ENCODE peak calls at places on chromosomes 1 and 21, in seven cellular contexts. T is brain microvascular endothelial cell; G is NCI-H446 treated with DMSO at 0.1 percent for 48 hours; X is renal cortical epithelial cell; V is activated CD8-positive, alpha-beta memory T cell treated with anti-CD3 and anti-CD28 coated beads, Interleukin-2, amount 50 U/mL, for 48 hours; M is osteocyte; Z is HFFc6. U is an unnamed sample.

GRCh38 chr1:244431166-244431565 is 20.5 kb downstream of the ADSS2 start:
- DNase-seq in V (no peak), T (no peak), M (no peak), G (no peak), Z (no peak), X (no peak), U (no peak)

GRCh38 chr21:45935628-45936027 is 45.9 kb upstream of the COL6A1 start:
- DNase-seq in T (peak; percentile 49), V (no peak), M (no peak), Z (no peak), X (no peak), G (no peak), U (peak; percentile 27)

GRCh38 chr1:32967863-32968571 is 3.4 kb upstream of the RNF19B start:
- DNase-seq in Z (peak; percentile 57), G (no peak), T (peak; percentile 32), X (no peak), M (no peak), V (no peak), U (peak; percentile 44)

GRCh38 chr1:44433209-44433608 is 28.2 kb downstream of the RNF220 start:
- DNase-seq in G (no peak), X (no peak), Z (no peak), V (no peak), M (no peak), T (no peak), U (no peak)

GRCh38 chr1:157992031-157992568 is 1.3 kb upstream of the KIRREL1 start:
- DNase-seq in G (peak; percentile 61), M (peak; percentile 89), V (peak; percentile 68), Z (peak; percentile 62), X (peak; percentile 52), T (peak; percentile 63), U (peak; percentile 65)

GRCh38 chr1:1181129-1181937 is 7.7 kb downstream of the TTLL10 start:
- DNase-seq in G (no peak), T (no peak), M (no peak), X (no peak), Z (no peak), V (no peak), U (no peak)

GRCh38 chr1:93661829-93662474 is 19.7 kb downstream of the BCAR3 start:
- DNase-seq in M (no peak), G (no peak), T (peak; percentile 75), V (no peak), X (peak; percentile 91), Z (peak; percentile 81), U (peak; percentile 88)

GRCh38 chr1:9753121-9753531 is 70.6 kb downstream of the CLSTN1 start:
- DNase-seq in X (peak; percentile 71), M (no peak), Z (peak; percentile 68), V (no peak), T (peak; percentile 83), G (peak; percentile 67), U (peak; percentile 85)

GRCh38 chr1:227449051-227449450 is 114.3 kb upstream of the ZNF678 start:
- DNase-seq in G (no peak), X (no peak), M (no peak), T (no peak), Z (peak; percentile 19), V (peak; percentile 55), U (peak; percentile 48)

GRCh38 chr21:34754690-34755647 is 86.2 kb downstream of the CLIC6 start:
- DNase-seq in G (no peak), T (no peak), X (no peak), V (no peak), Z (no peak), M (no peak), U (no peak)

GRCh38 chr1:22796642-22797041 is 86.0 kb downstream of the EPHB2 start:
- DNase-seq in M (no peak), X (no peak), G (no peak), V (no peak), T (no peak), Z (no peak), U (no peak)

GRCh38 chr1:109240158-109241152 is 8.9 kb upstream of the CELSR2 start:
- DNase-seq in T (peak; percentile 77), X (peak; percentile 40), G (peak; percentile 70), M (peak; percentile 87), V (no peak), Z (peak; percentile 44), U (peak; percentile 80)

GRCh38 chr21:39736716-39737115 is 8.3 kb upstream of the IGSF5 start:
- DNase-seq in X (no peak), Z (no peak), V (no peak), G (no peak), T (no peak), M (no peak), U (no peak)

GRCh38 chr1:71641013-71641412 is 560.2 kb upstream of the ZRANB2 start:
- DNase-seq in G (peak; percentile 70), X (no peak), V (no peak), M (no peak), T (no peak), Z (no peak), U (no peak)

GRCh38 chr1:25206201-25206600 is 26.1 kb downstream of the SYF2 start:
- DNase-seq in Z (no peak), M (no peak), V (no peak), X (no peak), G (no peak), T (no peak), U (no peak)

GRCh38 chr1:48960304-48960703 is 183.6 kb upstream of the BEND5 start:
- DNase-seq in Z (no peak), M (no peak), G (no peak), T (no peak), V (no peak), X (no peak), U (no peak)

GRCh38 chr1:212010004-212010403 is 25.4 kb downstream of the INTS7 start:
- DNase-seq in M (no peak), V (no peak), T (no peak), X (peak; percentile 13), G (no peak), Z (no peak), U (peak; percentile 4)

GRCh38 chr1:4072754-4073153 is 172.7 kb upstream of the C1orf174 start:
- DNase-seq in Z (no peak), G (no peak), X (no peak), T (no peak), V (no peak), M (no peak), U (no peak)

GRCh38 chr21:41211041-41211426 is 43.1 kb downstream of the BACE2 start:
- DNase-seq in M (no peak), G (no peak), T (no peak), Z (no peak), V (no peak), X (no peak), U (no peak)

GRCh38 chr1:207822124-207822601 is 70.3 kb downstream of the CD46 start:
- DNase-seq in Z (no peak), T (no peak), M (no peak), G (no peak), X (no peak), V (no peak), U (no peak)

GRCh38 chr1:245788269-245788668 is 633.5 kb downstream of the KIF26B start:
- DNase-seq in Z (peak; percentile 94), X (peak; percentile 99), M (no peak), T (peak; percentile 93), G (no peak), V (no peak), U (peak; percentile 94)

GRCh38 chr1:56477164-56478111 is 101.9 kb downstream of the PLPP3 start:
- DNase-seq in M (peak; percentile 81), T (peak; percentile 42), V (no peak), Z (no peak), G (no peak), X (peak; percentile 83), U (peak; percentile 28)

GRCh38 chr1:35860680-35861079 is 22.3 kb upstream of the AGO1 start:
- DNase-seq in X (no peak), Z (no peak), T (no peak), M (no peak), V (no peak), G (no peak), U (no peak)

GRCh38 chr1:94544706-94545490 is 3.3 kb upstream of the F3 start:
- DNase-seq in G (no peak), M (no peak), Z (peak; percentile 75), X (peak; percentile 61), T (peak; percentile 62), V (no peak), U (peak; percentile 72)

U was measured in M059J.